ENCODE peak calls at places on chromosomes 13 and 19, in seven cellular contexts. B is GOT3; I is C1 segment of cervical spinal cord; E is CD4-positive, alpha-beta T cell; Y is NCI-H345; H is GM23248; N is NCI-H524. C is an unnamed sample.

GRCh38 chr13:102273111-102273510 is 128.7 kb downstream of the FGF14 start:
- DNase-seq in B (no peak), Y (no peak), N (no peak), E (no peak), H (no peak), I (peak), C (no peak)

GRCh38 chr13:32448224-32448623 is 20.3 kb upstream of the N4BP2L1 start:
- DNase-seq in Y (no peak), I (no peak), B (no peak), H (peak), N (no peak), E (no peak), C (no peak)

GRCh38 chr13:52195052-52195837 is 35.8 kb upstream of the NEK3 start:
- DNase-seq in H (peak), B (peak), E (peak), Y (peak), I (peak), N (peak), C (peak)

GRCh38 chr13:26186995-26187394 is 35.1 kb downstream of the RNF6 start:
- DNase-seq in H (peak), E (no peak), I (no peak), Y (no peak), N (no peak), B (no peak), C (no peak)

GRCh38 chr19:49422407-49423277 is 599 bp downstream of the PTH2 start:
- DNase-seq in H (peak), N (peak), B (no peak), E (peak), I (peak), Y (peak), C (no peak)

GRCh38 chr13:113209880-113210421 is 538 bp downstream of the CUL4A start:
- DNase-seq in N (peak), Y (peak), E (peak), I (peak), B (no peak), H (peak), C (no peak)

GRCh38 chr19:51887522-51888498 is at the start of gene ZNF577:
- DNase-seq in Y (no peak), E (peak), I (peak), H (peak), B (peak), N (peak), C (peak)

GRCh38 chr19:1590641-1591397 is 1.8 kb downstream of the MBD3 start:
- DNase-seq in E (no peak), N (peak), I (no peak), H (peak), Y (no peak), B (no peak), C (no peak)

GRCh38 chr13:49457221-49457620 is 13.1 kb downstream of the SETDB2 start:
- DNase-seq in E (no peak), H (peak), I (no peak), N (no peak), B (no peak), Y (no peak), C (no peak)

GRCh38 chr19:10061717-10062310 is 24.3 kb upstream of the SHFL start:
- DNase-seq in E (no peak), H (peak), I (no peak), Y (no peak), N (no peak), B (no peak), C (no peak)

GRCh38 chr19:13505761-13506549 is at the start of gene CACNA1A:
- DNase-seq in I (no peak), E (no peak), H (peak), Y (no peak), N (no peak), B (no peak), C (no peak)

GRCh38 chr13:59442946-59443345 is 720.8 kb downstream of the DIAPH3 start:
- DNase-seq in H (no peak), E (no peak), Y (no peak), B (no peak), I (no peak), N (no peak), C (no peak)

GRCh38 chr19:596263-596655 is 6.6 kb downstream of the HCN2 start:
- DNase-seq in B (no peak), Y (no peak), N (no peak), E (no peak), H (no peak), I (no peak), C (no peak)

GRCh38 chr19:35142531-35143230 is 374 bp upstream of the FXYD7 start:
- DNase-seq in B (no peak), H (no peak), N (peak), Y (peak), E (peak), I (peak), C (no peak)

GRCh38 chr13:42747399-42747873 is 33.9 kb upstream of the FAM216B start:
- DNase-seq in N (no peak), I (no peak), Y (peak), B (peak), H (peak), E (no peak), C (no peak)

GRCh38 chr19:10866495-10866894 is 4.9 kb upstream of the CARM1 start:
- DNase-seq in N (no peak), H (no peak), E (no peak), I (no peak), B (no peak), Y (no peak), C (no peak)

GRCh38 chr19:48913114-48913513 is 13.0 kb downstream of the NUCB1 start:
- DNase-seq in H (peak), Y (no peak), I (no peak), E (no peak), B (no peak), N (no peak), C (no peak)

GRCh38 chr13:46172531-46172991 is 9.4 kb downstream of the LCP1 start:
- DNase-seq in Y (no peak), E (peak), I (no peak), N (no peak), H (no peak), B (no peak), C (no peak)

GRCh38 chr19:3725640-3726310 is 17.6 kb downstream of the TJP3 start:
- DNase-seq in B (no peak), Y (peak), H (no peak), N (peak), I (no peak), E (no peak), C (no peak)

GRCh38 chr19:46308510-46308909 is 11.7 kb downstream of the HIF3A start:
- DNase-seq in N (no peak), I (no peak), E (no peak), B (no peak), H (no peak), Y (no peak), C (no peak)

GRCh38 chr13:46350003-46350402 is 37.0 kb downstream of the RUBCNL start:
- DNase-seq in E (no peak), B (no peak), Y (no peak), I (no peak), H (no peak), N (peak), C (no peak)

GRCh38 chr13:110114351-110114750 is 192.6 kb downstream of the COL4A1 start:
- DNase-seq in B (no peak), H (peak), E (no peak), Y (no peak), N (no peak), I (no peak), C (no peak)

GRCh38 chr19:18967358-18968146 is 26.5 kb upstream of the HOMER3 start:
- DNase-seq in H (peak), Y (no peak), E (no peak), N (no peak), B (no peak), I (no peak), C (peak)

C was measured in tibial nerve.